ENCODE peak calls at places on chromosome 2, in four cellular contexts. F is D341Med; G is lower lobe of right lung; M is activated effector memory CD4-positive, alpha-beta T cell treated with Interleukin-2 at 50 U/mL for 16 hours. W is an unnamed sample.
A peak's percentile ranks its signal among the peaks of the same experiment; 100 is the strongest.

GRCh38 chr2:30374380-30374779 is 72.7 kb upstream of the LCLAT1 start:
- DNase-seq in F (no peak), G (no peak), M (no peak), W (no peak)

GRCh38 chr2:108533832-108534576 is at the start of gene LIMS1:
- DNase-seq in F (peak; percentile 97), G (peak; percentile 95), M (peak; percentile 76), W (peak; percentile 90)

GRCh38 chr2:119062179-119062578 is 96.4 kb downstream of the C1QL2 start:
- DNase-seq in F (peak; percentile 0), G (no peak), M (no peak), W (no peak)

GRCh38 chr2:96967436-96967835 is 18.9 kb downstream of the FAM178B start:
- DNase-seq in F (peak; percentile 13), G (no peak), M (no peak), W (no peak)

GRCh38 chr2:26299488-26300092 is 46.4 kb upstream of the SELENOI start:
- DNase-seq in F (no peak), G (no peak), M (peak; percentile 5), W (no peak)

GRCh38 chr2:25521126-25521525 is 152.3 kb downstream of the DTNB start:
- DNase-seq in F (no peak), G (no peak), M (no peak), W (no peak)

GRCh38 chr2:120437604-120438000 is 91.7 kb downstream of the INHBB start:
- DNase-seq in F (no peak), G (no peak), M (no peak), W (no peak)

GRCh38 chr2:140851258-140851657 is 1279.6 kb downstream of the LRP1B start:
- DNase-seq in F (no peak), G (no peak), M (no peak), W (no peak)

GRCh38 chr2:164009801-164010337 is 274.1 kb upstream of the FIGN start:
- DNase-seq in F (no peak), G (no peak), M (no peak), W (no peak)

GRCh38 chr2:136381722-136382633 is 264.0 kb upstream of the CXCR4 start:
- DNase-seq in F (no peak), G (peak; percentile 54), M (peak; percentile 46), W (no peak)

GRCh38 chr2:80073134-80073561 is 231.4 kb downstream of the LRRTM1 start:
- DNase-seq in F (peak; percentile 50), G (no peak), M (no peak), W (peak; percentile 64)

GRCh38 chr2:170462433-170463205 is 252.5 kb upstream of the SP5 start:
- DNase-seq in F (no peak), G (no peak), M (no peak), W (peak; percentile 12)

GRCh38 chr2:65220432-65221131 is 7.0 kb upstream of the ACTR2 start:
- DNase-seq in F (no peak), G (no peak), M (no peak), W (no peak)

GRCh38 chr2:28976584-28976983 is 4.5 kb upstream of the TOGARAM2 start:
- DNase-seq in F (no peak), G (peak; percentile 59), M (no peak), W (no peak)

GRCh38 chr2:127641846-127642510 is 4.0 kb upstream of the GPR17 start:
- DNase-seq in F (no peak), G (no peak), M (peak; percentile 49), W (no peak)

GRCh38 chr2:96329416-96329815 is 4.3 kb downstream of the ITPRIPL1 start:
- DNase-seq in F (no peak), G (no peak), M (no peak), W (no peak)

GRCh38 chr2:160096414-160096813 is 34.0 kb upstream of the PLA2R1 start:
- DNase-seq in F (no peak), G (no peak), M (no peak), W (no peak)

GRCh38 chr2:11941201-11942041 is 195.0 kb downstream of the LPIN1 start:
- DNase-seq in F (no peak), G (no peak), M (no peak), W (no peak)

GRCh38 chr2:224143521-224143920 is 104.4 kb upstream of the SERPINE2 start:
- DNase-seq in F (no peak), G (no peak), M (no peak), W (no peak)